ENCODE peak calls at places on chromosomes 5 and 9, in six cellular contexts. O is HepG2, K is GM12878, A is GM12892, B is H1, U is K562. T is an unnamed sample.

GRCh38 chr9:96048116-96048953 is 172.8 kb downstream of the ERCC6L2 start:
- DNase-seq in O (peak), A (no peak), U (no peak), B (no peak), K (no peak), T (no peak)

GRCh38 chr9:107485451-107486043 is 4.0 kb downstream of the KLF4 start:
- DNase-seq in K (no peak), O (no peak), B (no peak), A (no peak), U (no peak), T (no peak)

GRCh38 chr9:99130069-99130468 is 25.2 kb downstream of the TGFBR1 start:
- DNase-seq in O (no peak), K (peak), B (no peak), A (no peak), U (no peak), T (no peak)

GRCh38 chr9:967851-968641 is 8.4 kb upstream of the DMRT3 start:
- DNase-seq in A (no peak), O (no peak), U (no peak), K (no peak), B (no peak), T (no peak)

GRCh38 chr9:136599811-136600660 is 54.2 kb upstream of the NOTCH1 start:
- DNase-seq in O (no peak), A (no peak), B (no peak), U (no peak), K (no peak), T (no peak)

GRCh38 chr5:151280443-151280842 is 23.1 kb downstream of the SLC36A3 start:
- DNase-seq in U (no peak), A (no peak), K (no peak), B (no peak), O (no peak), T (no peak)

GRCh38 chr5:97071101-97071500 is 71.3 kb downstream of the LIX1 start:
- DNase-seq in K (no peak), U (no peak), A (no peak), O (no peak), B (no peak), T (no peak)

GRCh38 chr5:89388872-89389271 is 505.9 kb upstream of the MEF2C start:
- DNase-seq in K (no peak), B (no peak), O (no peak), U (no peak), A (no peak), T (no peak)

GRCh38 chr5:141958773-141959172 is 771 bp upstream of the PCDH12 start:
- DNase-seq in A (no peak), U (no peak), B (no peak), O (no peak), K (no peak), T (no peak)

GRCh38 chr5:35608881-35609779 is 8.5 kb upstream of the SPEF2 start:
- DNase-seq in U (no peak), B (no peak), O (no peak), K (no peak), A (no peak), T (no peak)

GRCh38 chr5:37921452-37921851 is 81.6 kb upstream of the GDNF start:
- DNase-seq in K (no peak), B (no peak), O (no peak), A (no peak), U (no peak), T (no peak)

GRCh38 chr9:100445161-100445902 is 18.4 kb downstream of the MSANTD3 start:
- DNase-seq in A (no peak), U (no peak), K (no peak), O (no peak), B (no peak), T (no peak)

GRCh38 chr5:128773378-128773777 is 191.9 kb upstream of the SLC27A6 start:
- DNase-seq in A (no peak), B (no peak), O (no peak), U (no peak), K (no peak), T (no peak)

GRCh38 chr5:10307206-10308148 is at the start of gene CMBL:
- DNase-seq in B (no peak), A (peak), U (peak), O (peak), K (no peak), T (peak)

GRCh38 chr9:122164286-122164685 is 4.6 kb downstream of the MORN5 start:
- DNase-seq in K (no peak), A (no peak), B (no peak), U (no peak), O (no peak), T (no peak)

GRCh38 chr9:122159925-122160246 is 178 bp downstream of the MORN5 start:
- DNase-seq in A (no peak), U (no peak), K (no peak), O (no peak), B (no peak), T (no peak)

GRCh38 chr9:122158202-122158601 is 1.4 kb downstream of the NDUFA8 start:
- DNase-seq in A (peak), B (peak), U (peak), K (no peak), O (peak), T (peak)

GRCh38 chr9:122162415-122162814 is 2.7 kb downstream of the MORN5 start:
- DNase-seq in A (no peak), O (no peak), K (no peak), U (no peak), B (no peak), T (no peak)

GRCh38 chr9:122159026-122159924 is at the start of the genes MORN5 and NDUFA8:
- DNase-seq in A (peak), O (peak), B (peak), U (peak), K (peak), T (peak)
- TF ChIP-seq POLR2A in A (peak), O (peak), B (peak), U (peak), K (peak), T (peak)

GRCh38 chr9:37539634-37540033 is 36.5 kb downstream of the FBXO10 start:
- DNase-seq in A (no peak), U (no peak), O (no peak), B (no peak), K (no peak), T (no peak)
- TF ChIP-seq TAF1 in A (no peak), U (no peak), O (no peak), B (no peak), K (no peak), T (no peak)

DNA sequence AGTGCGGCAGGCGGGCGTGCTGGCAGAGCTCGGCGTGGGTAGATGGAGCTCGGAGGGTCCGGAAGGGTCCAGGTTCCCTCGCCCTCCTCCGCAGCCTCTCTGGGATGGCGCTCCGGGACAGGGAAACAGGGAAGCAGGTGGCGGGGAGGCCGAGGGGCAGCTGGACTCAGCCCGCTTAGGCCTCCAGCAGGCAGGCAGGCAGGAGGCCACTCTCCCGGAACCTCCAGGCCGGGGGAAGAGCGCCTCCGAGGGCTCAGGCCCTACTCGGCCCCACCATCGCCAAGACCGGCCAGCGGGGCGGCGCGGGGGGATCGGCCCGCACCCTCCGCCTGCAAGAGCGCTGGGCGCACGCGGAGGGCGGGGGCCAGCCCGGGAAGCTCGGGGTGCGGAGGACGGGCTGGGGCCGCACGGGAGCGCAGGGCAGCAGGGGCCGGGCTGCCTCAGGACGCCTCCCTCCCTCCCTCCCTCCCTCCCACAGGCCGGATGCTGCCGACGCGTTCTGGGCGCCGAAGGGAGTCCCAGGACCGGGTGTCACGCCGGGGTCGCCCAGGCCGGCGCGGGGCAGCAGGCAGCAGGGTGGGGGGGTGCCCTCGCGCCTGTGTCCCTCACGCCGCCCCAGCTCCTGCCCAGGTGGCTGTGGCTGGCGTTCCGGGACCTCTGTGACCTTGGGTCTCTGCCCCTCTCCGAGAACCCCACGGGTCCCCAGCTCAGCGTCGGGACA is 977 bp downstream of the MGAT4B start:
- DNase-seq in B (no peak), A (peak), O (no peak), K (no peak), U (peak), T (peak)
- TF ChIP-seq POLR2A in B (no peak), A (peak), O (no peak), K (peak), U (no peak), T (no peak)

GRCh38 chr9:7042124-7042523 is 284.4 kb downstream of the KDM4C start:
- DNase-seq in B (no peak), K (no peak), O (no peak), A (no peak), U (no peak), T (no peak)

DNA sequence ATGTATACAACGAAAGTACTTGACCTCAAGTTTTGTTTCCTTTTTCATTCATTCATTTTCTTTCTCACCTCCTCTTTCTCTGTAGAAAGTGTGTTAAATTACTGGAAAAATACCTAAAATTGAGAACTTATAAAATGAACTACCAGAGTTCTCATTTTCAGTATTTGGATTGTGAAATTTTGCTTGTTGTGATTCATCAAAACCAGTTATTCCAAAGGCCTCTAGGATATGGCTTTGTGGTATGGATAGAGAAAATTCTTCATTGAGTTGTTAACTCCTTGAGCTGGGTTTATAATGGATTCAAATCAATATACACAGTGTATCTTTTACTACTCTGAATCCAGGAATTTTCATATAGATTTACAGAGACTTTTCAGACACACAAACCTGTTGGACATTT is 287.6 kb downstream of the KDM4C start:
- DNase-seq in U (no peak), K (no peak), O (no peak), B (no peak), A (no peak), T (no peak)
- TF ChIP-seq TAF1 in U (no peak), K (no peak), O (no peak), B (no peak), A (no peak), T (no peak)

GRCh38 chr5:120605325-120606079 is 141.4 kb downstream of the PRR16 start:
- DNase-seq in U (no peak), K (no peak), B (no peak), A (no peak), O (no peak), T (no peak)
- TF ChIP-seq POLR2A in U (no peak), K (no peak), B (no peak), A (no peak), O (no peak), T (no peak)

GRCh38 chr5:119515192-119515591 is 62.9 kb downstream of the HSD17B4 start:
- DNase-seq in K (no peak), B (no peak), A (no peak), O (no peak), U (no peak), T (no peak)
- TF ChIP-seq TAF1 in K (no peak), B (no peak), A (no peak), O (no peak), U (no peak), T (no peak)